ENCODE peak calls at places on chromosomes 12 and 14, in five cellular contexts. K is lower leg skin, A is heart left ventricle, X is transverse colon, I is body of pancreas. N is an unnamed sample.

GRCh38 chr14:51087024-51087423 is 7.9 kb downstream of the TRIM9 start:
- DNase-seq in K (no peak), X (peak), A (no peak), I (no peak), N (no peak)

GRCh38 chr12:29516431-29516875 is 19.0 kb upstream of the OVCH1 start:
- DNase-seq in I (no peak), K (no peak), X (no peak), A (no peak), N (no peak)

GRCh38 chr12:131758016-131758739 is 47.3 kb downstream of the SFSWAP start:
- DNase-seq in K (peak), X (no peak), A (peak), I (no peak), N (no peak)

GRCh38 chr14:58427289-58428010 is at the start of the genes KIAA0586 and TIMM9:
- DNase-seq in I (peak), K (peak), X (peak), A (peak), N (peak)

GRCh38 chr12:117072736-117073475 is 26.3 kb downstream of the TESC start:
- DNase-seq in A (no peak), K (no peak), X (no peak), I (no peak), N (no peak)

GRCh38 chr14:50705026-50705593 is 37.0 kb upstream of the SAV1 start:
- DNase-seq in I (no peak), A (no peak), K (no peak), X (no peak), N (no peak)

GRCh38 chr14:52220924-52221802 is 46.3 kb upstream of the PTGDR start:
- DNase-seq in I (no peak), K (no peak), X (no peak), A (no peak), N (no peak)

GRCh38 chr14:53957739-53958138 is 1.1 kb upstream of the BMP4 start:
- DNase-seq in K (no peak), X (no peak), I (no peak), A (no peak), N (no peak)

GRCh38 chr12:48815281-48816110 is 2.8 kb upstream of the CACNB3 start:
- DNase-seq in K (peak), A (peak), X (peak), I (peak), N (peak)

GRCh38 chr12:106063826-106064575 is 74.8 kb downstream of the NUAK1 start:
- DNase-seq in X (no peak), K (no peak), A (no peak), I (no peak), N (no peak)

GRCh38 chr14:36238666-36239363 is 62.3 kb upstream of the PTCSC3 start:
- DNase-seq in X (no peak), K (no peak), A (no peak), I (no peak), N (no peak)

GRCh38 chr12:76720068-76720467 is 43.8 kb upstream of the ZDHHC17 start:
- DNase-seq in I (no peak), A (no peak), K (no peak), X (no peak), N (no peak)

DNA sequence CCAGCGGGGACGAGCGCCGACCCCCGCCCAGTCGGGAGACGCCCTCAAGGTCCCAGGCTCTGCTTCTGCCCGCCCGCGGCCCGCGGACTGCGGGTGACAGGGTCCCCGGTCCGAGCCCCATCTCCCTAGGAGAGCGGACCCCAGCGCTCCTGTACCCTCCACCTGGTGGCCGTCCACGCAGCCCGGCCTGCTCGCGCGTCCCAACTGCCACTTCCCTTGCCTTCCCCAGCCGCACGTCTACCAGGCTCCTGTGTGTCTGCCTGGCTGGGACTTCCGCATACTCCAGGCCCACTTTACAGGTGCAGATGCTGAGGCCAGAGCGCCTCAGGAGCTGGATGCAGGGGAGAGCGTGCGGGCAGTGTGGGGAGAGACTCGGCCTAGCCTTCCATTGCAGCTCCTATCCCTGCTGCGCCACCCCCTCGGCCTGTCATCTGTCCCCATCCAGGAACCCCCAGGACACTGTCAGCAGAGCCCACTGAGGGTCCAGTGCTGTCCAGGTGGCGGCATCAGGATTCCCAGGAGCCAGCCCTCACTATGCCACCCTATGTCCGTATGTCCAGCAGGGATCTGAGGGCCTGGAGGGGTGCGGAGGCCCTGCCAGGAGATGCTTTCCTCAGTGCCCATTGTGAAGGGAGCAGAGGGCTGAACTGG is 8.0 kb upstream of the ANKRD9 start:
- DNase-seq in A (no peak), X (peak), K (no peak), I (no peak), N (no peak)
- TF ChIP-seq POLR2A in A (no peak), X (peak), K (no peak), I (no peak), N (no peak)

GRCh38 chr12:13044002-13044858 is at the start of gene FAM234B:
- DNase-seq in I (peak), A (peak), X (peak), K (peak), N (peak)
- TF ChIP-seq POLR2A in I (no peak), A (no peak), X (no peak), K (no peak), N (peak)

GRCh38 chr12:124655317-124656213 is 88.2 kb upstream of the NCOR2 start:
- DNase-seq in X (peak), I (peak), K (peak), A (peak), N (no peak)
- TF ChIP-seq POLR2A in X (no peak), I (no peak), K (no peak), A (no peak), N (no peak)

GRCh38 chr14:32075636-32076277 is 1.3 kb upstream of the ARHGAP5 start:
- DNase-seq in X (peak), K (no peak), A (peak), I (peak), N (peak)

GRCh38 chr14:32076278-32077080 is 625 bp upstream of the ARHGAP5 start:
- DNase-seq in K (peak), I (peak), A (peak), X (peak), N (peak)

GRCh38 chr14:32078030-32078793 is 1.1 kb downstream of the ARHGAP5 start:
- DNase-seq in K (peak), X (peak), A (peak), I (peak), N (peak)

GRCh38 chr14:32078794-32079663 is 1.9 kb downstream of the ARHGAP5 start:
- DNase-seq in X (no peak), I (no peak), A (no peak), K (no peak), N (peak)

GRCh38 chr14:32077081-32078029 is at the start of gene ARHGAP5:
- DNase-seq in K (peak), I (peak), A (no peak), X (peak), N (peak)
- TF ChIP-seq POLR2A in K (no peak), I (peak), A (no peak), X (peak), N (peak)

GRCh38 chr12:12353807-12354206 is 3.1 kb upstream of the BORCS5 start:
- DNase-seq in X (no peak), I (no peak), K (no peak), A (peak), N (peak)

GRCh38 chr12:12353276-12353675 is 3.2 kb upstream of the MANSC1 start:
- DNase-seq in X (no peak), A (no peak), I (no peak), K (no peak), N (peak)

GRCh38 chr12:12350868-12351463 is 924 bp upstream of the MANSC1 start:
- DNase-seq in I (no peak), A (no peak), X (peak), K (no peak), N (no peak)

DNA sequence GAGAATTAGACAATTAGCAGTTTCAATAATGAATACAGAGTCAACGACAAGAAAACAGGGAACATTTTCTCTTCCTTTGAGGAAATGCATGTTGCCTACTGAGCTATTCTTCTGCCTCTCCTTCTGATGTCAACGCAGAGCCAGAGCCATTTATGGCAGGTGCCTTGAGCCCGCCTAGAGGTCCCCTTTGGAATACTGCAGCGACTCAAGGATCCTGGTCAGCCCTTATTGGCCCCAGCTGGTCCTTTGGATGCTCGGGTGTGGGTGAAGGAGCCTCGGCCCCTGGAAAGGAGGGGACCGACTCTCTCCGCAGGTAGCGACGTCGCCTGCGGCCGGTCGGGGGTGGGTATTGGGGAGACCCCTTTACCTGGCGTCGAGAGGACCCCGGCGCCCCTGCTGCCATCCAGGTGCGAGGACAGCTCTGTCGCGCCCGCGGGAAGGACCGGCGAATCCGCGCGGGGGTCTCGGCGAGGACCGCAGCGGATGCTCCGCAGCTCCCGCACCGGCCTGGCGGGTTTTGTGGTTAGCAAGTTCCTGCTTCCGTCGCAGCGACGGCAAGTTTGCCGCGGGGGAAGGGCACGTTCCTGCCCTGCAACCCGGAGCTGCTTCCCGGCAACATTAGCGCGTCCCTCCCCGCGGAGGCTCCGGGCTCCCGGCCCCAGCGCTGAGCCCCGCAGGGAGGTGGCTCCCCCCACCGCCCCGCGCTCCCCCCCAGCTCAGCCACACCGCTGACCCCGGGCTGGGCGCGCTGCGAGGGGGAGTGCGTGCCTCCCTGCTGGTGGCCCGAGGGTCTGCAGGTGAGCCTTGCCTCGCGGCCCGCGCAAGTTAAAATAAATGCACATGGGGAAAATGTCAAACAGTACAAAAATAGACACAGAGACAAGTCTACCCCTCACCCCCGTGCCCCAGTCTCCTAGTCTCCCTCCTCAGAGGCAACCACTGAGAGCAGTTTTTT is at the start of gene MANSC1:
- DNase-seq in X (peak), K (peak), I (peak), A (peak), N (peak)
- TF ChIP-seq POLR2A in X (peak), K (no peak), I (peak), A (no peak), N (peak)

DNA sequence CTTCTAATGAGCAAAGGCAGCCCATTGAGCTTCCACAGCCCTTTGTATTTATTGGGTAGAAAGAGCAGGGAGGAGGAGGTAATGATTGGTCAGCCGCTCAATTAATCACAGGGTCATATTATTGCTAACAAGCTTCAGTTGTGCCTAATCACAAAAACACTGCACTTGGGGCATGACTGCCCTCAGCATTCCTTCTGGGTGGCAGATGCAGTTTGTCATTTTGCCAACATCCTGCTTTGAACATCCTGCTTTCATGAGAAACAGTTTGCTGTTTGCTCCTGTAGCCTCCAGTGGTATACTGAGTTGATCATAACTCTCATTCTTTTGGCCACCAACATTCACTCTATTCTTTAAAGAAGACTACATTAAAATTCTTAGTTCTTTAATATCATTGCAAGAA is 462.9 kb upstream of the MIS18BP1 start:
- DNase-seq in K (no peak), A (no peak), X (no peak), I (no peak), N (no peak)
- TF ChIP-seq POLR2A in K (no peak), A (no peak), X (no peak), I (no peak), N (no peak)

GRCh38 chr12:52819021-52819420 is 5.1 kb upstream of the KRT4 start:
- DNase-seq in A (no peak), K (no peak), X (no peak), I (no peak), N (no peak)
- TF ChIP-seq POLR2A in A (no peak), K (no peak), X (no peak), I (no peak), N (no peak)

GRCh38 chr12:118373628-118374027 is 921 bp upstream of the TAOK3 start:
- DNase-seq in X (no peak), A (no peak), K (no peak), I (no peak), N (peak)

GRCh38 chr12:118375348-118375747 is 1.0 kb upstream of the SUDS3 start:
- DNase-seq in I (no peak), K (no peak), X (no peak), A (no peak), N (no peak)

GRCh38 chr12:118376089-118377004 is at the start of gene SUDS3:
- DNase-seq in X (peak), I (peak), K (peak), A (peak), N (peak)

GRCh38 chr12:118374126-118374725 is 1.5 kb upstream of the TAOK3 start:
- DNase-seq in K (no peak), A (no peak), X (no peak), I (no peak), N (no peak)

DNA sequence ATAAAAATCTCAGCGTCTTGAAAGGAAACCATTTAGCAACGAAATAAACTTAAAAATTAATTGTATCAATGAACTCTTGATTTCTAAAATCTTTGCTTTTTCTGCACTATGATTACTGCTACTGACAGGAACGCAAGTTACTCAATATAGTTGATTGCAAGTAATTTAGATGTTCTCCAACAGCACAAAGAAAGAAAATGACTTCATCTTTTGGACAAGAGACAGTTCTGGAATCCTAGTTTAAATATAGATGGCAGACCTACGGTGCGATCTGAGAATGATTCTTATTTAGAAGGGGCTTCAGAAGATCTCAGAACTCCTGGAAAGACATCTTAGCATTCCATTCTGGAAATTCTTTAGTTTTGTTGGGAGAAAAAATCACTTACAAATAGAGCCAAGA is 1.4 kb upstream of the SUDS3 start:
- DNase-seq in K (no peak), X (no peak), A (no peak), I (no peak), N (no peak)
- TF ChIP-seq POLR2A in K (no peak), X (no peak), A (no peak), I (no peak), N (no peak)

GRCh38 chr12:68331869-68332725 is at the start of gene MDM1:
- DNase-seq in I (peak), A (peak), K (peak), X (peak), N (peak)
- TF ChIP-seq POLR2A in I (no peak), A (no peak), K (no peak), X (peak), N (peak)

GRCh38 chr14:105067969-105068301 is 2.7 kb upstream of the GPR132 start:
- DNase-seq in X (no peak), A (no peak), I (no peak), K (no peak), N (no peak)

GRCh38 chr14:105064721-105065143 is 498 bp downstream of the GPR132 start:
- DNase-seq in X (peak), K (no peak), I (no peak), A (no peak), N (no peak)

GRCh38 chr14:105065280-105066228 is at the start of gene GPR132:
- DNase-seq in I (no peak), K (no peak), X (peak), A (no peak), N (no peak)

GRCh38 chr14:105067140-105067968 is 2.1 kb upstream of the GPR132 start:
- DNase-seq in K (no peak), I (no peak), A (no peak), X (no peak), N (no peak)

GRCh38 chr14:105066285-105067071 is 1.2 kb upstream of the GPR132 start:
- DNase-seq in K (no peak), I (no peak), A (no peak), X (no peak), N (no peak)
- TF ChIP-seq POLR2A in K (no peak), I (no peak), A (no peak), X (no peak), N (no peak)